ENCODE peak calls at places on chromosome 18, in four cellular contexts. One of them, this sample, is unnamed.

GRCh38 chr18:79133724-79134123 is 64.5 kb downstream of the ATP9B start:
- DNase-seq in psoas muscle: no peak
- DNase-seq in hepatocyte: no peak
- DNase-seq in dorsolateral prefrontal cortex: no peak
- DNase-seq in this sample: peak

GRCh38 chr18:37341016-37341415 is 224.6 kb downstream of the CELF4 start:
- DNase-seq in psoas muscle: no peak
- DNase-seq in dorsolateral prefrontal cortex: no peak
- DNase-seq in hepatocyte: no peak
- DNase-seq in this sample: no peak

GRCh38 chr18:48819781-48820482 is 130.8 kb downstream of the SMAD7 start:
- DNase-seq in psoas muscle: no peak
- DNase-seq in dorsolateral prefrontal cortex: peak
- DNase-seq in hepatocyte: no peak
- DNase-seq in this sample: no peak

GRCh38 chr18:32310119-32310518 is 120.3 kb downstream of the MEP1B start:
- DNase-seq in psoas muscle: no peak
- DNase-seq in hepatocyte: peak
- DNase-seq in dorsolateral prefrontal cortex: no peak
- DNase-seq in this sample: no peak

GRCh38 chr18:74256190-74256589 is 35.6 kb downstream of the CYB5A start:
- DNase-seq in hepatocyte: no peak
- DNase-seq in dorsolateral prefrontal cortex: no peak
- DNase-seq in psoas muscle: no peak
- DNase-seq in this sample: no peak

GRCh38 chr18:26466026-26466425 is 82.3 kb downstream of the KCTD1 start:
- DNase-seq in psoas muscle: no peak
- DNase-seq in dorsolateral prefrontal cortex: no peak
- DNase-seq in hepatocyte: no peak
- DNase-seq in this sample: no peak

GRCh38 chr18:47191956-47192355 is 15.8 kb upstream of the IER3IP1 start:
- DNase-seq in psoas muscle: no peak
- DNase-seq in hepatocyte: peak
- DNase-seq in dorsolateral prefrontal cortex: no peak
- DNase-seq in this sample: no peak

GRCh38 chr18:52216104-52216503 is 123.9 kb upstream of the DCC start:
- DNase-seq in dorsolateral prefrontal cortex: no peak
- DNase-seq in psoas muscle: no peak
- DNase-seq in hepatocyte: no peak
- DNase-seq in this sample: no peak

GRCh38 chr18:25737710-25738251 is 352.6 kb downstream of the SS18 start:
- DNase-seq in psoas muscle: no peak
- DNase-seq in dorsolateral prefrontal cortex: no peak
- DNase-seq in hepatocyte: peak
- DNase-seq in this sample: no peak

GRCh38 chr18:25516121-25516520 is 164.2 kb upstream of the ZNF521 start:
- DNase-seq in hepatocyte: no peak
- DNase-seq in dorsolateral prefrontal cortex: no peak
- DNase-seq in psoas muscle: no peak
- DNase-seq in this sample: no peak

GRCh38 chr18:76399613-76400391 is 95.2 kb downstream of the ZNF516 start:
- DNase-seq in psoas muscle: no peak
- DNase-seq in dorsolateral prefrontal cortex: no peak
- DNase-seq in hepatocyte: no peak
- DNase-seq in this sample: no peak

GRCh38 chr18:21897811-21898210 is 157.2 kb downstream of the MIB1 start:
- DNase-seq in psoas muscle: no peak
- DNase-seq in hepatocyte: peak
- DNase-seq in dorsolateral prefrontal cortex: no peak
- DNase-seq in this sample: peak

GRCh38 chr18:47797126-47797525 is 133.3 kb downstream of the SMAD2 start:
- DNase-seq in psoas muscle: no peak
- DNase-seq in dorsolateral prefrontal cortex: no peak
- DNase-seq in hepatocyte: no peak
- DNase-seq in this sample: no peak

GRCh38 chr18:13502585-13502984 is 223.8 kb downstream of the FAM210A start:
- DNase-seq in dorsolateral prefrontal cortex: no peak
- DNase-seq in psoas muscle: peak
- DNase-seq in hepatocyte: no peak
- DNase-seq in this sample: no peak

GRCh38 chr18:845152-845819 is 33.2 kb upstream of the YES1 start:
- DNase-seq in dorsolateral prefrontal cortex: no peak
- DNase-seq in hepatocyte: no peak
- DNase-seq in psoas muscle: no peak
- DNase-seq in this sample: no peak

GRCh38 chr18:60327880-60328589 is 44.5 kb downstream of the MC4R start:
- DNase-seq in psoas muscle: no peak
- DNase-seq in dorsolateral prefrontal cortex: no peak
- DNase-seq in hepatocyte: no peak
- DNase-seq in this sample: no peak

GRCh38 chr18:73848656-73849055 is 299.0 kb downstream of the FBXO15 start:
- DNase-seq in dorsolateral prefrontal cortex: no peak
- DNase-seq in hepatocyte: no peak
- DNase-seq in psoas muscle: no peak
- DNase-seq in this sample: no peak

GRCh38 chr18:43634994-43635393 is 357.7 kb upstream of the SYT4 start:
- DNase-seq in psoas muscle: no peak
- DNase-seq in dorsolateral prefrontal cortex: no peak
- DNase-seq in hepatocyte: no peak
- DNase-seq in this sample: no peak

GRCh38 chr18:9965711-9966624 is 52.2 kb downstream of the VAPA start:
- DNase-seq in dorsolateral prefrontal cortex: no peak
- DNase-seq in hepatocyte: no peak
- DNase-seq in psoas muscle: no peak
- DNase-seq in this sample: no peak

GRCh38 chr18:79315589-79315988 is 80.1 kb upstream of the NFATC1 start:
- DNase-seq in dorsolateral prefrontal cortex: no peak
- DNase-seq in psoas muscle: no peak
- DNase-seq in hepatocyte: no peak
- DNase-seq in this sample: no peak

GRCh38 chr18:50696929-50697328 is 122.9 kb downstream of the MRO start:
- DNase-seq in dorsolateral prefrontal cortex: no peak
- DNase-seq in hepatocyte: no peak
- DNase-seq in psoas muscle: no peak
- DNase-seq in this sample: no peak

GRCh38 chr18:48575658-48576453 is 37.0 kb downstream of the CTIF start:
- DNase-seq in dorsolateral prefrontal cortex: peak
- DNase-seq in hepatocyte: no peak
- DNase-seq in psoas muscle: no peak
- DNase-seq in this sample: peak

GRCh38 chr18:23142285-23142929 is 7.1 kb downstream of the CABLES1 start:
- DNase-seq in hepatocyte: no peak
- DNase-seq in dorsolateral prefrontal cortex: no peak
- DNase-seq in psoas muscle: no peak
- DNase-seq in this sample: no peak
- H3K27ac ChIP-seq in hepatocyte: peak
- H3K27ac ChIP-seq in dorsolateral prefrontal cortex: peak
- H3K27ac ChIP-seq in psoas muscle: no peak
- H3K27ac ChIP-seq in this sample: no peak

DNA sequence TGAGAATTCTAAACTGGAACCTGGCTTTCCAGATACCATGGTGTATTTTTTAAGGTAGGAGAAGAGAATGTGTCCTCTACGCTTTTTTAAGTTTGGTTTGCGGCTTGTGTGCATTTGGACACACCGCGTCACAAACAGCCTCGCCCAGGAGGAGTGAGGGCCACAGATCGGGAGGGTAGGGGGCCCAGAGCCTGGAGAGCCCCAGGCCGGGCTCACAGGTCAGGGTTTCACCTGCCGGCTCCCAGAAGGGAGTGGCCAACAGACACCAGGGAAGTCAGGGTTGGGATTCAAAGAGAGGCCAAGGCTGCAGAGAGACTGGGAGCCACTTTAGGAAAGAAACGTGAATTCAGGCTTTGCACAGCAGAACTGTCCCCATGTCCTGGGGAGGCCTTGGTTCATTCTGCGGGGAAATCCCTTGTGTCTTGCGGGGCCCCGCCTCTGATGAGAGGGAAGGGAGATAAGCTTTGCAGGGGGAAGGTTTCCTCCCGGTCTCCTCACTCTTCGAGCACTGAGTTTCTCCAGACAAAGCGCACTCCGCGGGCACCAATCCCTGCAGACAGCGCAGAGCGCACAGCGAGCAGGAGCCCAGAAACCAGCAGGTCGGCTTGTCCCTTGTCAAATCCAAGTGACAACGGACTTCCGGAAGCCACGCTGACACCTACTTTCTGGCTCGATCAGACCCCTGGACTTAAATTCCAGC is 2.0 kb upstream of the TUBB6 start:
- DNase-seq in dorsolateral prefrontal cortex: no peak
- DNase-seq in psoas muscle: no peak
- DNase-seq in hepatocyte: no peak
- DNase-seq in this sample: no peak
- H3K27ac ChIP-seq in dorsolateral prefrontal cortex: no peak
- H3K27ac ChIP-seq in psoas muscle: no peak
- H3K27ac ChIP-seq in hepatocyte: no peak
- H3K27ac ChIP-seq in this sample: no peak

GRCh38 chr18:45068563-45069191 is 388.0 kb downstream of the SETBP1 start:
- DNase-seq in dorsolateral prefrontal cortex: no peak
- DNase-seq in psoas muscle: no peak
- DNase-seq in hepatocyte: no peak
- DNase-seq in this sample: no peak

GRCh38 chr18:45069542-45069941 is 388.9 kb downstream of the SETBP1 start:
- DNase-seq in psoas muscle: no peak
- DNase-seq in dorsolateral prefrontal cortex: no peak
- DNase-seq in hepatocyte: no peak
- DNase-seq in this sample: no peak

GRCh38 chr18:45066868-45067267 is 386.2 kb downstream of the SETBP1 start:
- DNase-seq in psoas muscle: no peak
- DNase-seq in dorsolateral prefrontal cortex: no peak
- DNase-seq in hepatocyte: no peak
- DNase-seq in this sample: no peak

GRCh38 chr18:45063246-45064038 is 382.8 kb downstream of the SETBP1 start:
- DNase-seq in dorsolateral prefrontal cortex: no peak
- DNase-seq in hepatocyte: no peak
- DNase-seq in psoas muscle: no peak
- DNase-seq in this sample: no peak

GRCh38 chr18:45066210-45066609 is 385.5 kb downstream of the SETBP1 start:
- DNase-seq in dorsolateral prefrontal cortex: no peak
- DNase-seq in hepatocyte: no peak
- DNase-seq in psoas muscle: no peak
- DNase-seq in this sample: no peak
- H3K27ac ChIP-seq in dorsolateral prefrontal cortex: no peak
- H3K27ac ChIP-seq in hepatocyte: no peak
- H3K27ac ChIP-seq in psoas muscle: peak
- H3K27ac ChIP-seq in this sample: no peak

GRCh38 chr18:68418881-68419280 is 296.0 kb downstream of the TMX3 start:
- DNase-seq in psoas muscle: no peak
- DNase-seq in hepatocyte: peak
- DNase-seq in dorsolateral prefrontal cortex: no peak
- DNase-seq in this sample: no peak

GRCh38 chr18:68417166-68417776 is 297.6 kb downstream of the TMX3 start:
- DNase-seq in hepatocyte: no peak
- DNase-seq in dorsolateral prefrontal cortex: no peak
- DNase-seq in psoas muscle: no peak
- DNase-seq in this sample: no peak

GRCh38 chr18:68417826-68418225 is 297.1 kb downstream of the TMX3 start:
- DNase-seq in hepatocyte: no peak
- DNase-seq in dorsolateral prefrontal cortex: no peak
- DNase-seq in psoas muscle: no peak
- DNase-seq in this sample: no peak

GRCh38 chr18:68414407-68414806 is 300.5 kb downstream of the TMX3 start:
- DNase-seq in dorsolateral prefrontal cortex: no peak
- DNase-seq in hepatocyte: no peak
- DNase-seq in psoas muscle: no peak
- DNase-seq in this sample: no peak

DNA sequence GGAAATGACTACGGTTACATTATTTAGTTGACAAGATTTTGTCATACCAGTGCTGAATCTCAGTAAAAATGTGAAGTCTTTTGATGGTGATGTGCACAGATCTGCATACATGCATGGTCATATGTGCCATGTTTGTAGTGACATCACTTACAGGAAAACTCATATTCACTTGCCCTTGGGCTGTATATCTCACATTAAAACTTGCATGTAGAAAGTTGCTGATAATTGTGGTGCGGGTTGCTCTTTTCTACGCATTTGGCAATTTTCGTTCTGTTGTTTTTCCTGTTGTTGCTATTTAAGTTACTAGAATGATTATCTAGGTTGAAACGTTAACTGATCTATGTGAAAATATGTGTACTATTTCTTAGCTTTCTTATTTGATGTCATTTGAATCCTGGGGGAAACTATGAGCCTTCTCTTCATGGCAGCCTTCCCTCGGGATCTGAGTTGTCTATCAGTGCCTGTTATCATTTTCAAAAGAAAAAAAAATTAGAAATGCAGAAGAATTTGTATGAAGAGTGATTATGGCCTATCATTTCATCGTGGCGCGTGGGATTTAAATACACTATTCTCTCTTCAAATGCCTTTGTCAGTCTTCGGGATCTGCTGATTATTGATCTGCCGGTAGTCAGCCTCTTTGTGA is 296.6 kb downstream of the TMX3 start:
- DNase-seq in hepatocyte: no peak
- DNase-seq in psoas muscle: no peak
- DNase-seq in dorsolateral prefrontal cortex: no peak
- DNase-seq in this sample: no peak
- H3K27ac ChIP-seq in hepatocyte: peak
- H3K27ac ChIP-seq in psoas muscle: no peak
- H3K27ac ChIP-seq in dorsolateral prefrontal cortex: no peak
- H3K27ac ChIP-seq in this sample: no peak

GRCh38 chr18:8860845-8861642 is 155.7 kb downstream of the MTCL1 start:
- DNase-seq in psoas muscle: no peak
- DNase-seq in dorsolateral prefrontal cortex: no peak
- DNase-seq in hepatocyte: no peak
- DNase-seq in this sample: no peak

GRCh38 chr18:8858888-8859511 is 153.6 kb downstream of the MTCL1 start:
- DNase-seq in psoas muscle: no peak
- DNase-seq in hepatocyte: peak
- DNase-seq in dorsolateral prefrontal cortex: no peak
- DNase-seq in this sample: no peak

GRCh38 chr18:8865934-8866333 is 160.6 kb downstream of the MTCL1 start:
- DNase-seq in hepatocyte: no peak
- DNase-seq in dorsolateral prefrontal cortex: no peak
- DNase-seq in psoas muscle: no peak
- DNase-seq in this sample: no peak

GRCh38 chr18:8866679-8867078 is 161.3 kb downstream of the MTCL1 start:
- DNase-seq in hepatocyte: no peak
- DNase-seq in dorsolateral prefrontal cortex: no peak
- DNase-seq in psoas muscle: no peak
- DNase-seq in this sample: no peak

GRCh38 chr18:8863427-8863826 is 158.1 kb downstream of the MTCL1 start:
- DNase-seq in dorsolateral prefrontal cortex: no peak
- DNase-seq in psoas muscle: no peak
- DNase-seq in hepatocyte: no peak
- DNase-seq in this sample: no peak
- H3K27ac ChIP-seq in dorsolateral prefrontal cortex: no peak
- H3K27ac ChIP-seq in psoas muscle: no peak
- H3K27ac ChIP-seq in hepatocyte: no peak
- H3K27ac ChIP-seq in this sample: no peak

This sample was measured in substantia nigra.